ENCODE peak calls at places on chromosomes 12 and 14, in seven cellular contexts. R is right lobe of liver; A is astrocyte; H is thoracic aorta; W is effector memory CD4-positive, alpha-beta T cell; X is pancreas; E is CD8-positive, alpha-beta T cell. L is an unnamed sample.
A peak's percentile ranks its signal among the peaks of the same experiment; 100 is the strongest.

GRCh38 chr12:45381351-45381750 is 165.5 kb downstream of the ANO6 start:
- DNase-seq in R (no peak), A (no peak), H (no peak), W (no peak), X (no peak), E (no peak), L (no peak)

GRCh38 chr12:93762059-93762719 is 85.0 kb downstream of the CRADD start:
- DNase-seq in R (no peak), A (peak; percentile 21), H (no peak), W (no peak), X (no peak), E (no peak), L (no peak)

GRCh38 chr12:49568442-49568776 is 467 bp upstream of the MCRS1 start:
- DNase-seq in R (no peak), A (no peak), H (no peak), W (no peak), X (no peak), E (no peak), L (no peak)

GRCh38 chr14:32011225-32011624 is 65.9 kb upstream of the ARHGAP5 start:
- DNase-seq in R (no peak), A (peak; percentile 45), H (no peak), W (no peak), X (no peak), E (no peak), L (no peak)

GRCh38 chr12:133105620-133106019 is 24.5 kb downstream of the ZNF891 start:
- DNase-seq in R (no peak), A (no peak), H (no peak), W (no peak), X (no peak), E (no peak), L (peak; percentile 10)

GRCh38 chr12:116609715-116610114 is 50.5 kb downstream of the MAP1LC3B2 start:
- DNase-seq in R (no peak), A (no peak), H (no peak), W (no peak), X (no peak), E (no peak), L (no peak)

GRCh38 chr14:89409961-89410360 is 7.1 kb downstream of the FOXN3 start:
- DNase-seq in R (no peak), A (no peak), H (no peak), W (no peak), X (no peak), E (no peak), L (no peak)

GRCh38 chr12:130832561-130833209 is 6.4 kb downstream of the STX2 start:
- DNase-seq in R (peak; percentile 84), A (peak; percentile 55), H (no peak), W (no peak), X (no peak), E (no peak), L (no peak)

GRCh38 chr12:57983150-57983857 is 41.9 kb downstream of the ATP23 start:
- DNase-seq in R (no peak), A (peak; percentile 24), H (no peak), W (no peak), X (no peak), E (no peak), L (no peak)

DNA sequence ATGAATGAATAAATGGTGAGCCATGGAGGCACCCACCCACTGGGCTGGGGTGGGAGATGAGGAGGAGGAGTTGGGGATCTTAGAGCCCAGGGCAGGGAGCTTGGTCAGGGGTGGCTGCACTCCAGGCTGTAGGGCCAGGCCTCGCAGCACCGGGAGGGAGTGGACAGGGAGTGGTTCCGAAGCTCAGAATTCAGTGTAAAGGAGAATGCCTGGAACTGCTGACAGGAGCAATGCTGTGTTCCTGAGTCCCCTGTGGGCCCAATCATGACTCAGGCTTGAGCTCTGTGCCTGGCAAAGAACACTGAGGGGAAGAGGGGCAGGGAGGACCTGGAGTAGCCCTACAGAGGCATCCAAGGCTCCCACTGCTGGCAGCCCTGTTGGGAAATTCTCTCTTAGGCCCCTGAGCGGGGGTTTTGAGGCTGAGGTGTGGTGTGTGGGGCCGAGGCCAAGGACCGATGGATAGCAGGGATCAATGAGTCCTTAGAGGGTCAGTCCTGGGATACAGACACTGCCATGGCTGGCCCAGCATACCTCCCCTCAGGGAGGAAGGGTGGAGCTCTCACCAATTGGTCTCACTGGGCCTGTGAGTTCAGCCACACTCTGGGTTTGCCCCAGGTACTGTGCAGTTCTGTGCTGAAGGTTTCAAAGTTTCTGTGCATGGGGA is 9.5 kb upstream of the RABGGTA start:
- DNase-seq in R (no peak), A (no peak), H (no peak), W (no peak), X (no peak), E (no peak), L (no peak)
- H3K27ac ChIP-seq in R (no peak overlapping the region), A (no peak overlapping the region), H (no peak overlapping the region), W (no peak overlapping the region), X (no peak overlapping the region), E (no peak overlapping the region), L (no peak overlapping the region)

GRCh38 chr12:124326899-124327298 is 32.0 kb downstream of the RFLNA start:
- DNase-seq in R (no peak), A (no peak), H (no peak), W (no peak), X (no peak), E (no peak), L (no peak)

GRCh38 chr12:124328116-124328515 is 33.2 kb downstream of the RFLNA start:
- DNase-seq in R (no peak), A (no peak), H (no peak), W (no peak), X (no peak), E (no peak), L (no peak)

GRCh38 chr12:124324803-124325705 is 30.2 kb downstream of the RFLNA start:
- DNase-seq in R (no peak), A (no peak), H (no peak), W (no peak), X (no peak), E (no peak), L (no peak)

GRCh38 chr12:124327362-124328043 is 32.6 kb downstream of the RFLNA start:
- DNase-seq in R (no peak), A (no peak), H (no peak), W (no peak), X (no peak), E (no peak), L (no peak)

GRCh38 chr12:124326104-124326503 is 31.2 kb downstream of the RFLNA start:
- DNase-seq in R (no peak), A (no peak), H (no peak), W (no peak), X (no peak), E (no peak), L (no peak)
- H3K27ac ChIP-seq in R (no peak overlapping the region), A (no peak overlapping the region), H (no peak overlapping the region), W (no peak overlapping the region), X (no peak overlapping the region), E (no peak overlapping the region), L (no peak overlapping the region)

DNA sequence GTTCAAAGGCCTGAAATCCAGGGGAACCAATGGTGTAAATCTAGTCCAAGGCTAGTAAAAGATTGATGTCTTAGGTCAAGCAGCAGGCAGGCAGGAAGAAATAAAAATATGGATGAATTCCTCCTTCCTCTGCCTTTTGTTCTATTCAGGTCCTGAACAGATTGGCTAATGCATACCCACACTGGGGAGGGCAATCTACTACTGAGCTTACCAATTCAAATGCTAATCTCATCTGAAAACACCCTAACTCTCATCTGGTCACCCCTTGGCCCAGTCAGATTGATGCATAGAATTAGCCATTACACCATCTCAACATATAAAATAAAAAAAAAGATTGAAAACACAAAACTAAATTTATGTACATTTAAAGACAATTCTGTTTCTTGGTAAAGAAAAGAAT is 19.7 kb downstream of the CLEC6A start:
- DNase-seq in R (no peak), A (no peak), H (no peak), W (no peak), X (no peak), E (no peak), L (no peak)
- H3K27ac ChIP-seq in R (no peak overlapping the region), A (no peak overlapping the region), H (no peak overlapping the region), W (no peak overlapping the region), X (no peak overlapping the region), E (no peak overlapping the region), L (no peak overlapping the region)

DNA sequence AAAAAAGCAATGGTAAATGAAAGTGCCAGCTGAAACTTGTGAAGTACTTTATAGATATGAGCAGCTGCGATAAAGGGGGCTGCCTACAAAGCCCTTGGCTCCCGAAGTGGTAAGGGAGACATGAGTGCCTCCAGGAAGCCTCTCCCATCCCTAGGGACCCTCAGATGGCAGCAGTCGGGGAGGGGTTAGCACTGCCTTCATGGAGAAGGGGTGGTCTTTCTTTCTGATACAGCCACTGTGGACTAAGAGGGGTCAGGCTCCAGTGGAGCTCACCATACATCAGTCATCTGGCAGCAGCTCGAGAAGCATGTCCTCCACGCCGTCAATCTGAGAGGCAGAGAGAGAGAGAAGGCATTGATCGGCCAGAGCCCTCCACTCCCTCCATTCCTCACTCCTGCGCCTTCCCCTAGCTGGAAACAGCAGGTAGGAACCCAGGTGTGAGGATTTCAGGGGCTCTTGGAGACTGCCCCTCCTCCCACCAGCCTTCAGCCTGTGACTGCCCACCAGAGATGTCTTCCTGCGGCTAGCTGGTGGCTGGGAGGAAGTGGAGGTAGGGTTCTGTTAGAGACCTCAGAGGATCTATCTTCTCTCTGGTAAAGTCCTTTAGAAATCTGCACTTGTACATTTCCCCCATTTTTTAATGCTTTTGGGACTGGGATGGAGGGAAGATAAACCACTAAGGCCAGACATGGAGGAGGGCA is 2.3 kb downstream of the TCL1A start:
- DNase-seq in R (no peak), A (no peak), H (no peak), W (no peak), X (no peak), E (no peak), L (no peak)
- H3K27ac ChIP-seq in R (no peak overlapping the region), A (no peak overlapping the region), H (no peak overlapping the region), W (no peak overlapping the region), X (no peak overlapping the region), E (no peak overlapping the region), L (no peak overlapping the region)

GRCh38 chr12:124536613-124537012 is 30.8 kb downstream of the NCOR2 start:
- DNase-seq in R (no peak), A (peak; percentile 72), H (no peak), W (no peak), X (no peak), E (no peak), L (no peak)
- H3K27ac ChIP-seq in R (no peak overlapping the region), A (no peak overlapping the region), H (no peak overlapping the region), W (no peak overlapping the region), X (no peak overlapping the region), E (no peak overlapping the region), L (no peak overlapping the region)

L was measured in foreskin keratinocyte.